ENCODE peak calls at places on chromosomes 3 and 15, in ten cellular contexts. One of them, this sample, is unnamed.

GRCh38 chr3:169675091-169675490 is 11.6 kb upstream of the MECOM start:
- DNase-seq in keratinocyte: no peak
- DNase-seq in MM.1S: no peak
- DNase-seq in psoas muscle: no peak
- DNase-seq in IMR-90: no peak
- DNase-seq in fibroblast of pulmonary artery: no peak
- DNase-seq in GM23338: no peak
- DNase-seq in breast epithelium: no peak
- DNase-seq in esophagus squamous epithelium: no peak
- DNase-seq in glutamatergic neuron: no peak
- DNase-seq in this sample: no peak

GRCh38 chr15:27028836-27029482 is 58.0 kb downstream of the GABRG3 start:
- DNase-seq in fibroblast of pulmonary artery: no peak
- DNase-seq in breast epithelium: no peak
- DNase-seq in psoas muscle: no peak
- DNase-seq in esophagus squamous epithelium: no peak
- DNase-seq in GM23338: no peak
- DNase-seq in keratinocyte: no peak
- DNase-seq in MM.1S: peak; percentile 65
- DNase-seq in IMR-90: no peak
- DNase-seq in glutamatergic neuron: peak; percentile 38
- DNase-seq in this sample: no peak

GRCh38 chr15:48748535-48748934 is 62.3 kb downstream of the CEP152 start:
- DNase-seq in esophagus squamous epithelium: no peak
- DNase-seq in keratinocyte: no peak
- DNase-seq in MM.1S: no peak
- DNase-seq in psoas muscle: no peak
- DNase-seq in breast epithelium: no peak
- DNase-seq in IMR-90: peak; percentile 64
- DNase-seq in glutamatergic neuron: no peak
- DNase-seq in GM23338: no peak
- DNase-seq in fibroblast of pulmonary artery: peak; percentile 38
- DNase-seq in this sample: no peak

GRCh38 chr3:114128826-114129225 is 50.0 kb downstream of the DRD3 start:
- DNase-seq in esophagus squamous epithelium: no peak
- DNase-seq in fibroblast of pulmonary artery: peak; percentile 29
- DNase-seq in keratinocyte: no peak
- DNase-seq in MM.1S: no peak
- DNase-seq in psoas muscle: no peak
- DNase-seq in breast epithelium: no peak
- DNase-seq in IMR-90: no peak
- DNase-seq in GM23338: no peak
- DNase-seq in glutamatergic neuron: no peak
- DNase-seq in this sample: no peak

GRCh38 chr3:5294360-5294759 is 106.9 kb downstream of the EDEM1 start:
- DNase-seq in esophagus squamous epithelium: no peak
- DNase-seq in fibroblast of pulmonary artery: no peak
- DNase-seq in breast epithelium: no peak
- DNase-seq in psoas muscle: no peak
- DNase-seq in keratinocyte: no peak
- DNase-seq in GM23338: no peak
- DNase-seq in MM.1S: no peak
- DNase-seq in glutamatergic neuron: no peak
- DNase-seq in IMR-90: peak; percentile 48
- DNase-seq in this sample: no peak

GRCh38 chr3:147651107-147651506 is 241.9 kb downstream of the ZIC1 start:
- DNase-seq in psoas muscle: peak; percentile 59
- DNase-seq in GM23338: no peak
- DNase-seq in glutamatergic neuron: no peak
- DNase-seq in IMR-90: peak; percentile 2
- DNase-seq in fibroblast of pulmonary artery: no peak
- DNase-seq in breast epithelium: no peak
- DNase-seq in keratinocyte: no peak
- DNase-seq in MM.1S: no peak
- DNase-seq in esophagus squamous epithelium: no peak
- DNase-seq in this sample: no peak

GRCh38 chr3:134768116-134768515 is 26.9 kb upstream of the EPHB1 start:
- DNase-seq in keratinocyte: no peak
- DNase-seq in IMR-90: no peak
- DNase-seq in glutamatergic neuron: no peak
- DNase-seq in psoas muscle: no peak
- DNase-seq in fibroblast of pulmonary artery: no peak
- DNase-seq in MM.1S: no peak
- DNase-seq in GM23338: no peak
- DNase-seq in breast epithelium: no peak
- DNase-seq in esophagus squamous epithelium: no peak
- DNase-seq in this sample: no peak

GRCh38 chr15:64525828-64526530 is 65.6 kb downstream of the ZNF609 start:
- DNase-seq in breast epithelium: no peak
- DNase-seq in esophagus squamous epithelium: no peak
- DNase-seq in psoas muscle: no peak
- DNase-seq in GM23338: no peak
- DNase-seq in keratinocyte: no peak
- DNase-seq in fibroblast of pulmonary artery: peak; percentile 33
- DNase-seq in MM.1S: no peak
- DNase-seq in IMR-90: peak; percentile 45
- DNase-seq in glutamatergic neuron: no peak
- DNase-seq in this sample: no peak

GRCh38 chr15:77632760-77633133 is at the start of gene LINGO1:
- DNase-seq in psoas muscle: no peak
- DNase-seq in IMR-90: no peak
- DNase-seq in GM23338: peak; percentile 81
- DNase-seq in MM.1S: no peak
- DNase-seq in breast epithelium: no peak
- DNase-seq in keratinocyte: no peak
- DNase-seq in glutamatergic neuron: peak; percentile 82
- DNase-seq in esophagus squamous epithelium: no peak
- DNase-seq in fibroblast of pulmonary artery: no peak
- DNase-seq in this sample: no peak

GRCh38 chr15:77629070-77630030 is 3.4 kb downstream of the LINGO1 start:
- DNase-seq in IMR-90: no peak
- DNase-seq in keratinocyte: no peak
- DNase-seq in GM23338: no peak
- DNase-seq in fibroblast of pulmonary artery: no peak
- DNase-seq in esophagus squamous epithelium: no peak
- DNase-seq in glutamatergic neuron: peak; percentile 15
- DNase-seq in MM.1S: no peak
- DNase-seq in psoas muscle: no peak
- DNase-seq in breast epithelium: no peak
- DNase-seq in this sample: no peak

GRCh38 chr15:77631790-77632551 is 741 bp downstream of the LINGO1 start:
- DNase-seq in IMR-90: no peak
- DNase-seq in glutamatergic neuron: peak; percentile 75
- DNase-seq in GM23338: peak; percentile 80
- DNase-seq in fibroblast of pulmonary artery: no peak
- DNase-seq in psoas muscle: no peak
- DNase-seq in keratinocyte: no peak
- DNase-seq in breast epithelium: no peak
- DNase-seq in esophagus squamous epithelium: no peak
- DNase-seq in MM.1S: no peak
- DNase-seq in this sample: no peak

GRCh38 chr15:77630064-77630463 is 2.6 kb downstream of the LINGO1 start:
- DNase-seq in keratinocyte: no peak
- DNase-seq in breast epithelium: no peak
- DNase-seq in psoas muscle: no peak
- DNase-seq in GM23338: no peak
- DNase-seq in IMR-90: no peak
- DNase-seq in esophagus squamous epithelium: no peak
- DNase-seq in fibroblast of pulmonary artery: no peak
- DNase-seq in glutamatergic neuron: peak; percentile 21
- DNase-seq in MM.1S: no peak
- DNase-seq in this sample: no peak

DNA sequence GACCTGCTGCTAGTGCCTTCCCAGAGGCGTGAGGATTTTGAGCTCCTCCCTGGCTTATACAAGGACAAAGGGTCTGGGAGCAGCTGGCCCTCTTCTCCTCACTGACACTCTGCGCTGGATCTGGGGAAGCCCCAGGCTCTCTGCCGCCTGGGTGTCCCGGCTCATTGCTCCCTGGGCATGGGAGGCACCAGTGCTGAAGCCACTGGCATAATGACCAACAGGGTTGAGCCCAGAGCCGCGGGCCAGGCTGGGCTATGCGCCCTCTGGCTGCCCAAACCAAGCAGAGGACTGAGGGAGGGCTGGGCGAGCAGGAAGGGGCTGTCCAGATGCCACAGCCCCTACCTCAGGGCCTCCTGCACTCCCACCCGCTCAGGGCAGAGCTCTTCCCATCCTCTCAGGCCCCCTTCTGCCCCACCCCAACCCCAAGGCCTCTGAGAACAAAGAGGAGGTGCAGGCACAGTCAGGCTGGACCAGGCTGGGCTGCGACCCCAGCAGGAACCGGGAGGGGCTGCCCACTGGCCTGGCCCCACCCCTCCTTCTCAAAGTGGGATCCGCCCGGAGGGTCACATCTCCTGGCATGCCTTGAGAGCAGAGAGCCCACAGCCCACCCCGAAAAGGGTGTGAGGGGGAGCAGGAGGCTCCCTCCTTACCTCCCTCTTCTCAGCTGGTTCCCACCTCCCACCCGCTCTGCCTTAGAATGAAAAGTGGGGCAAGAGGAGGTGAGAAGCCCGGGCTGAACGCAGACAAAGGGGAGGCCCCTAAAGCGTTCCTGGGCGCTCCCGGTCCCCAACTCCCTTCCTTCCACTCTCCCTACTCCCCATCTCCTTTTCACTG is 1.5 kb downstream of the LINGO1 start:
- DNase-seq in keratinocyte: no peak
- DNase-seq in IMR-90: no peak
- DNase-seq in psoas muscle: no peak
- DNase-seq in esophagus squamous epithelium: no peak
- DNase-seq in MM.1S: no peak
- DNase-seq in GM23338: peak; percentile 60
- DNase-seq in breast epithelium: no peak
- DNase-seq in glutamatergic neuron: peak; percentile 77
- DNase-seq in fibroblast of pulmonary artery: no peak
- DNase-seq in this sample: no peak
- TF ChIP-seq CTCF in keratinocyte: no peak
- TF ChIP-seq CTCF in IMR-90: no peak
- TF ChIP-seq CTCF in psoas muscle: no peak
- TF ChIP-seq CTCF in esophagus squamous epithelium: no peak
- TF ChIP-seq CTCF in MM.1S: no peak
- TF ChIP-seq CTCF in GM23338: peak; percentile 37
- TF ChIP-seq CTCF in breast epithelium: no peak
- TF ChIP-seq CTCF in glutamatergic neuron: no peak
- TF ChIP-seq CTCF in fibroblast of pulmonary artery: peak; percentile 18
- TF ChIP-seq CTCF in this sample: no peak

GRCh38 chr15:101014921-101015841 is 96.0 kb downstream of the LRRK1 start:
- DNase-seq in MM.1S: peak; percentile 58
- DNase-seq in psoas muscle: peak; percentile 82
- DNase-seq in glutamatergic neuron: peak; percentile 83
- DNase-seq in GM23338: peak; percentile 91
- DNase-seq in keratinocyte: no peak
- DNase-seq in IMR-90: peak; percentile 70
- DNase-seq in breast epithelium: peak; percentile 77
- DNase-seq in fibroblast of pulmonary artery: peak; percentile 82
- DNase-seq in esophagus squamous epithelium: no peak
- DNase-seq in this sample: peak; percentile 58

GRCh38 chr15:101016581-101016980 is 97.4 kb downstream of the LRRK1 start:
- DNase-seq in keratinocyte: no peak
- DNase-seq in glutamatergic neuron: no peak
- DNase-seq in breast epithelium: no peak
- DNase-seq in IMR-90: no peak
- DNase-seq in GM23338: no peak
- DNase-seq in fibroblast of pulmonary artery: no peak
- DNase-seq in MM.1S: no peak
- DNase-seq in psoas muscle: no peak
- DNase-seq in esophagus squamous epithelium: no peak
- DNase-seq in this sample: no peak

GRCh38 chr15:101017935-101018849 is 99.0 kb downstream of the LRRK1 start:
- DNase-seq in fibroblast of pulmonary artery: peak; percentile 94
- DNase-seq in MM.1S: no peak
- DNase-seq in glutamatergic neuron: no peak
- DNase-seq in esophagus squamous epithelium: no peak
- DNase-seq in breast epithelium: no peak
- DNase-seq in psoas muscle: no peak
- DNase-seq in keratinocyte: no peak
- DNase-seq in IMR-90: peak; percentile 61
- DNase-seq in GM23338: no peak
- DNase-seq in this sample: no peak

GRCh38 chr15:101019351-101019750 is 100.2 kb downstream of the LRRK1 start:
- DNase-seq in psoas muscle: no peak
- DNase-seq in GM23338: no peak
- DNase-seq in glutamatergic neuron: peak; percentile 5
- DNase-seq in MM.1S: no peak
- DNase-seq in IMR-90: no peak
- DNase-seq in esophagus squamous epithelium: no peak
- DNase-seq in fibroblast of pulmonary artery: no peak
- DNase-seq in breast epithelium: no peak
- DNase-seq in keratinocyte: no peak
- DNase-seq in this sample: no peak

GRCh38 chr15:101017041-101017754 is 98.0 kb downstream of the LRRK1 start:
- DNase-seq in IMR-90: peak; percentile 6
- DNase-seq in breast epithelium: no peak
- DNase-seq in esophagus squamous epithelium: no peak
- DNase-seq in glutamatergic neuron: no peak
- DNase-seq in fibroblast of pulmonary artery: no peak
- DNase-seq in keratinocyte: no peak
- DNase-seq in psoas muscle: no peak
- DNase-seq in MM.1S: no peak
- DNase-seq in GM23338: peak; percentile 74
- DNase-seq in this sample: no peak
- TF ChIP-seq CTCF in IMR-90: peak; percentile 25
- TF ChIP-seq CTCF in breast epithelium: no peak
- TF ChIP-seq CTCF in esophagus squamous epithelium: no peak
- TF ChIP-seq CTCF in glutamatergic neuron: no peak
- TF ChIP-seq CTCF in fibroblast of pulmonary artery: no peak
- TF ChIP-seq CTCF in keratinocyte: no peak
- TF ChIP-seq CTCF in psoas muscle: no peak
- TF ChIP-seq CTCF in MM.1S: no peak
- TF ChIP-seq CTCF in GM23338: peak; percentile 63
- TF ChIP-seq CTCF in this sample: no peak

GRCh38 chr3:127339943-127340861 is 52.4 kb upstream of the PRR20G start:
- DNase-seq in IMR-90: no peak
- DNase-seq in breast epithelium: no peak
- DNase-seq in fibroblast of pulmonary artery: no peak
- DNase-seq in GM23338: peak; percentile 11
- DNase-seq in glutamatergic neuron: peak; percentile 29
- DNase-seq in psoas muscle: no peak
- DNase-seq in MM.1S: peak; percentile 48
- DNase-seq in keratinocyte: no peak
- DNase-seq in esophagus squamous epithelium: no peak
- DNase-seq in this sample: no peak
- TF ChIP-seq CTCF in IMR-90: no peak
- TF ChIP-seq CTCF in breast epithelium: no peak
- TF ChIP-seq CTCF in fibroblast of pulmonary artery: no peak
- TF ChIP-seq CTCF in GM23338: no peak
- TF ChIP-seq CTCF in glutamatergic neuron: no peak
- TF ChIP-seq CTCF in psoas muscle: no peak
- TF ChIP-seq CTCF in MM.1S: no peak
- TF ChIP-seq CTCF in keratinocyte: no peak
- TF ChIP-seq CTCF in esophagus squamous epithelium: no peak
- TF ChIP-seq CTCF in this sample: no peak

GRCh38 chr3:111715911-111716523 is 120.9 kb upstream of the ZBED2 start:
- DNase-seq in breast epithelium: peak; percentile 59
- DNase-seq in MM.1S: peak; percentile 30
- DNase-seq in psoas muscle: no peak
- DNase-seq in keratinocyte: no peak
- DNase-seq in fibroblast of pulmonary artery: peak; percentile 71
- DNase-seq in glutamatergic neuron: peak; percentile 74
- DNase-seq in GM23338: peak; percentile 57
- DNase-seq in IMR-90: peak; percentile 45
- DNase-seq in esophagus squamous epithelium: no peak
- DNase-seq in this sample: peak; percentile 61

GRCh38 chr3:111717601-111718000 is 122.5 kb upstream of the ZBED2 start:
- DNase-seq in esophagus squamous epithelium: no peak
- DNase-seq in breast epithelium: peak; percentile 75
- DNase-seq in psoas muscle: peak; percentile 80
- DNase-seq in fibroblast of pulmonary artery: peak; percentile 93
- DNase-seq in IMR-90: peak; percentile 84
- DNase-seq in MM.1S: peak; percentile 73
- DNase-seq in keratinocyte: peak; percentile 75
- DNase-seq in glutamatergic neuron: peak; percentile 68
- DNase-seq in GM23338: peak; percentile 92
- DNase-seq in this sample: no peak

GRCh38 chr3:111714305-111714704 is 119.2 kb upstream of the ZBED2 start:
- DNase-seq in GM23338: peak; percentile 69
- DNase-seq in fibroblast of pulmonary artery: peak; percentile 52
- DNase-seq in psoas muscle: no peak
- DNase-seq in breast epithelium: no peak
- DNase-seq in esophagus squamous epithelium: no peak
- DNase-seq in glutamatergic neuron: no peak
- DNase-seq in MM.1S: no peak
- DNase-seq in keratinocyte: no peak
- DNase-seq in IMR-90: peak; percentile 40
- DNase-seq in this sample: no peak

GRCh38 chr3:111712294-111713180 is 117.4 kb upstream of the ZBED2 start:
- DNase-seq in keratinocyte: peak; percentile 90
- DNase-seq in IMR-90: no peak
- DNase-seq in glutamatergic neuron: peak; percentile 25
- DNase-seq in GM23338: no peak
- DNase-seq in fibroblast of pulmonary artery: no peak
- DNase-seq in breast epithelium: no peak
- DNase-seq in psoas muscle: no peak
- DNase-seq in MM.1S: no peak
- DNase-seq in esophagus squamous epithelium: no peak
- DNase-seq in this sample: no peak

GRCh38 chr3:111713833-111714232 is 118.7 kb upstream of the ZBED2 start:
- DNase-seq in MM.1S: no peak
- DNase-seq in esophagus squamous epithelium: no peak
- DNase-seq in glutamatergic neuron: no peak
- DNase-seq in GM23338: no peak
- DNase-seq in breast epithelium: no peak
- DNase-seq in IMR-90: no peak
- DNase-seq in psoas muscle: no peak
- DNase-seq in fibroblast of pulmonary artery: no peak
- DNase-seq in keratinocyte: no peak
- DNase-seq in this sample: no peak
- TF ChIP-seq CTCF in MM.1S: no peak
- TF ChIP-seq CTCF in esophagus squamous epithelium: no peak
- TF ChIP-seq CTCF in glutamatergic neuron: no peak
- TF ChIP-seq CTCF in GM23338: no peak
- TF ChIP-seq CTCF in breast epithelium: no peak
- TF ChIP-seq CTCF in IMR-90: no peak
- TF ChIP-seq CTCF in psoas muscle: no peak
- TF ChIP-seq CTCF in fibroblast of pulmonary artery: no peak
- TF ChIP-seq CTCF in keratinocyte: no peak
- TF ChIP-seq CTCF in this sample: no peak

This sample was measured in mesothelial cell of epicardium.